ENCODE peak calls at places on chromosomes 12 and 14, in seven cellular contexts. Z is fibroblast of pulmonary artery, Y is endothelial cell of umbilical vein, A is endothelial cell, S is astrocyte of the spinal cord, L is fibroblast of lung, Q is lower lobe of right lung. T is an unnamed sample.

GRCh38 chr12:93597608-93598007 is 25.1 kb downstream of the SOCS2 start:
- DNase-seq in L (no peak), Q (no peak), S (no peak), Y (no peak), A (no peak), Z (no peak), T (no peak)

GRCh38 chr14:55316528-55316927 is 45.3 kb downstream of the FBXO34 start:
- DNase-seq in Z (no peak), L (no peak), Q (no peak), A (no peak), S (no peak), Y (no peak), T (no peak)

GRCh38 chr12:107264667-107265066 is 171.3 kb upstream of the CRY1 start:
- DNase-seq in Q (no peak), Z (no peak), Y (no peak), A (no peak), S (no peak), L (no peak), T (no peak)

GRCh38 chr14:89619616-89620273 is 202.7 kb upstream of the FOXN3 start:
- DNase-seq in Q (no peak), S (no peak), Z (no peak), A (no peak), L (no peak), Y (no peak), T (no peak)

GRCh38 chr14:33842299-33842698 is 108.6 kb downstream of the EGLN3 start:
- DNase-seq in A (no peak), S (no peak), Q (no peak), Z (no peak), L (no peak), Y (no peak), T (no peak)

GRCh38 chr12:30457621-30458289 is 237.9 kb downstream of the IPO8 start:
- DNase-seq in Y (peak), S (peak), L (peak), Z (peak), A (no peak), Q (no peak), T (no peak)

GRCh38 chr14:93114068-93114710 is 1.5 kb downstream of the ITPK1 start:
- DNase-seq in Y (peak), Z (no peak), Q (no peak), L (no peak), S (no peak), A (no peak), T (no peak)

GRCh38 chr12:57173089-57173488 is 25.7 kb upstream of the LRP1-AS start:
- DNase-seq in Y (peak), S (no peak), Q (no peak), Z (peak), A (peak), L (no peak), T (no peak)

GRCh38 chr12:90211017-90211416 is 502.4 kb upstream of the ATP2B1 start:
- DNase-seq in Y (peak), A (no peak), Q (no peak), S (peak), L (no peak), Z (peak), T (no peak)

DNA sequence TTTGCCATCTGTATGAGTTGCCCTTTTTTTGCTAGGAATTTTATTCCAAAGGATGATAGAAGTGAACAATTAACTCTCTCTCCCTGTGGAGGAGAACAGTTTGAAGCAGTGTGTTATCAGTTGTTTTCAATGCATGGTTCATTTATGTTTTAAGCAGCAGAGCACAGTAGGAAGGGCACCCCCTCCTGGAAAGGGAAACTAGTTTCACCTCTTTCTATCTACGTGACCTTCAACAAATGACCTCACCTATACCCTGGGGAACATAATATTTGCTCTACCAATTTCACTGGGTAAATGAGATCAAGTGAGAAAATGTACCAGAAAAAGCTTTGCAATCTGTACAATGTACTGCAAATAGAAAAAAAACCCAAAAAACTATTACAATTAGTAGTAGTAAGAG is 5.4 kb upstream of the DCP1B start:
- DNase-seq in Q (no peak), S (no peak), L (peak), Y (no peak), A (no peak), Z (no peak), T (no peak)
- TF ChIP-seq CTCF in Q (no peak), S (peak), L (peak), Y (no peak), A (no peak), Z (no peak), T (no peak)

GRCh38 chr12:111401167-111401605 is 4.5 kb upstream of the SH2B3 start:
- DNase-seq in L (no peak), S (no peak), Y (no peak), Q (no peak), A (no peak), Z (no peak), T (no peak)

GRCh38 chr12:111396726-111397445 is 8.8 kb upstream of the SH2B3 start:
- DNase-seq in L (peak), Q (peak), Y (peak), A (peak), S (peak), Z (peak), T (peak)

GRCh38 chr12:111395557-111396187 is 10.1 kb upstream of the SH2B3 start:
- DNase-seq in L (no peak), Y (no peak), A (no peak), Z (no peak), Q (no peak), S (no peak), T (no peak)

GRCh38 chr12:111394480-111394879 is 11.2 kb upstream of the SH2B3 start:
- DNase-seq in S (no peak), Q (no peak), L (no peak), Z (no peak), A (no peak), Y (no peak), T (no peak)

GRCh38 chr12:111398530-111398929 is 7.2 kb upstream of the SH2B3 start:
- DNase-seq in Z (no peak), Q (no peak), A (no peak), Y (peak), S (no peak), L (no peak), T (no peak)
- TF ChIP-seq CTCF in Z (no peak), Q (no peak), A (no peak), Y (no peak), S (no peak), L (no peak), T (no peak)

DNA sequence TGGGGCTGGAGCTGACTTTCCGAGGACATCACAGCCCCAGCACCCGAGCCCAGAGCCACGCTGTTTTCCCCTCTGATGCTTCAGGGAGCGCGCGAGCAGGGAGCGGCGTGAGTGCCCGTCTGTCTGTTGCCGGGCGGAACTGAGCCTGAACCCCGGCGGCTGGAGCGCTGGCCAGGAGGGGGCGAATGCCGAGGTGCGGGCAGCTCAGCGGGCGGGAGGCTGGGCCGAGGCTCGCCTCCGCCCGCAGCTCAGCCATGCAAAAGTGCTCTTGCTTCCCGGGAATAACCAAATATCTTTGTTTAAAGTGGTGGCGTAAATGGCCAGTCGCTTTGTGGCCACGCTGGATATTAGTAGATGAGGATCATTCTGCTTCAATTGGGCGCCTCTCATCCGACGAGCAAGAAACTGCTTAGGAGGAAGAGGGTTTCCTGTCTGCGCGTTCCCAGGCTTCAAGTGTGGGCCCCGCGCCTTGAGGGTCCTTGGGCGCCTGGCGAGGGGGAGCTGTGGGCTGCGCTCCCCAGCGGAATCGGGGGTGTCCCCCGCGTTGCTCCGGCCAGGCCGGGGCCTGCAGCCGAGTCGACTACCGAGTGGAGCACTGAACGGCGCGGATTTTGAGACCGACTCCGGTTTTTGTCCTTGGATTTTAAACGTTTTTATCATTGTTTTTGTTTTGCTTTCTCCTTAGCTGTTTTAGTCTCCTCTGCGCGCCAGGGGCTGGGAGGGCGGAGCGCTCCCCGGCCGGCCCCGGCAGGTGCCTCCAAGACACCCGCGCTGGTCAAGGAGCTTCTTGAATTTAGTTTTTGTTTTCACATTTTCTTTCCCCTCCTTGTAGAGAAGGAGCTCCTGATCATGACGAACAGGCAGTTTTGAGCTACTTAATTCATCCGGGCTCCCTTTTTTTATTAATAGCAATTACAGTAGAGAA is 831 bp upstream of the NKX2-1 start:
- DNase-seq in Q (peak), L (peak), Z (peak), Y (peak), S (peak), A (peak), T (no peak)
- TF ChIP-seq CTCF in Q (no peak), L (peak), Z (peak), Y (peak), S (peak), A (no peak), T (peak)

DNA sequence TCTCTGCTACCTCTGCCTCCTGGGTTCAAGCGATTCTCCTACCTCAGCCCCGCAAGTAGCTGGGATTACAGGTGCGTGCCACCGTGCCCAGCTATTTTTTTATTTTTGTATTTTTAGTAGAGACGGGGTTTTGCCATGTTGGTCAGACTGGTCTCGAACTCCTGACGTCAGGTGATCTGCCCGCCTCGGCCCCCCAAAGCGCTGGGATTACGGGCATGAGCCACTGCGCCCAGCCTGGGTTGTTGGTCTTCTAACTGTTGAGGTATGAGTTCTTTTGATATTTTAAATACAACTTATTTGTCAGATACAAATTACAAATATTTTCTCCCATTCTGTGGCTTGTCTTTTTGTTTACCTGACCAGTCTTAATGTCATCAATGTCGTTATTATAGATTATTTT is 95.9 kb downstream of the PCNX1 start:
- DNase-seq in A (no peak), S (no peak), Q (no peak), L (no peak), Z (no peak), Y (no peak), T (no peak)
- TF ChIP-seq CTCF in A (no peak), S (no peak), Q (no peak), L (no peak), Z (no peak), Y (no peak), T (no peak)

GRCh38 chr12:15859136-15859535 is 23.1 kb upstream of the STRAP start:
- DNase-seq in Z (peak), Y (no peak), Q (no peak), S (no peak), L (peak), A (no peak), T (no peak)

GRCh38 chr12:15855646-15856045 is 26.5 kb upstream of the STRAP start:
- DNase-seq in Z (peak), A (no peak), Y (no peak), L (peak), Q (no peak), S (peak), T (no peak)

GRCh38 chr12:15861404-15861803 is 20.8 kb upstream of the STRAP start:
- DNase-seq in S (no peak), L (no peak), Z (peak), Q (no peak), Y (no peak), A (no peak), T (no peak)

GRCh38 chr12:15856097-15856982 is 25.8 kb upstream of the STRAP start:
- DNase-seq in S (peak), Z (peak), Q (no peak), A (peak), Y (peak), L (peak), T (no peak)

GRCh38 chr12:15858348-15858747 is 23.8 kb upstream of the STRAP start:
- DNase-seq in L (no peak), S (no peak), A (peak), Y (no peak), Q (no peak), Z (no peak), T (no peak)
- TF ChIP-seq CTCF in L (peak), S (peak), A (no peak), Y (no peak), Q (no peak), Z (peak), T (peak)

DNA sequence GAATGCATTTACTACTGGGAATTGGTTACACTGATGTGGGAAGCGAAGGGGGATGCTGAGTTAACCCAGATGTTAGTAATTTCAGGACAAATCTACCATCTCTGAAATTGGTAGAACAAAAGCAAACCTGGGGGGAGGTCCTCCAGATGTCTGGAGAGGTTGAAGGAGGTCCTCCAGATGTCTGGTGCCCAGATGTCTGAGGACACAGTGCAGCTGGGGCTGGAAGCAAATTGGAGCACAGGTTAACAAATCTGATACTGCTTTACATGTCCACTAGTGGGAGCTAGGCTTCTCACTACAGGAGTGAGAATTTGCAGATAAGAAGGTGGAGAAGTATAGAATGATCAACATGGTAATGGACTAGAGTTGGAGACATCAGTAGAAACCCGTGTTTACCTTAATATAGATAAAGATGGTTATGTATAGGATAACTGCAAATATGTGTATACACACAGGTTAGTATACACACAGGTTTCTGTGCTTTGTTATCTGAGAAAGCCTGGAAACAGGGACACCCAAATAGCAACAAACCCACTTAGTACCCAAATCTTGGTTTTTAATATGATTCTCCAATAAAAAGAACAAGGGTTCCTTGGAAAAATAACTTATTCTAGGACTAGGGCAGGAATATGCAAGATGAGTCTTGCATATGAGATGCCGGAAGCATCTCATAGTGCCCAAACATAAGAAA is 162.5 kb downstream of the C12orf50 start:
- DNase-seq in A (peak), Q (no peak), L (peak), S (no peak), Y (peak), Z (peak), T (no peak)
- TF ChIP-seq CTCF in A (no peak), Q (peak), L (peak), S (peak), Y (peak), Z (peak), T (peak)

DNA sequence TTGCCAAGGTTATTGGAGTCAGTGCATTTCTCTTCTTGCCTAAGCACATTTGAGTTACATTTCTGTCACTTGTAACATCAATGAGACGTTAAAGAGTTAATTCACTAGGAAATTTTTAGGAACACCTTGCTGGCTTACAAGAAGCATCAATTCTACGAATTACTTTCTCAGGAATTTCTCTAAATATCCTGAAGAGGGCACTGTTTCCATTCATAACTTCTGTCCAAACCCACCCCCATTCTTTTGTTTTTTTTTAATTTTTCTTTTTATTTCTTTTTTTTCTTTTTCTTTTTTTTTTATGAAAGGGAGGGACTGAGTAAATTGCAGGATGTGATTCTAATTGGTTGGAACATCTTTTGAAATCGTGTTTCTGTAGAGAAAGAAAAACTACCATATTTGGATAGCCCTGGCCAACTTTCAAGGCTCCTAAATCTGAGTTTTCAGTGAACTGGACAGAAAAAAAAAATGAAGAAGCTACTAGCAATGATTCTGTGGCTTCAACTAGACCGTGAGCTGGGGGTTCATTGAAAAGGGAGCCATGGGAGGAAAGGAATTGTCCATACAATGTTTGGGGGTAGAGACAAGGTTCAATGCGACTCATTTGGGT is 285.3 kb downstream of the DAD1 start:
- DNase-seq in Y (peak), L (peak), A (no peak), Z (peak), Q (no peak), S (peak), T (no peak)
- TF ChIP-seq CTCF in Y (peak), L (peak), A (peak), Z (peak), Q (peak), S (peak), T (peak)

GRCh38 chr14:64465208-64465821 is at the start of gene AKAP5:
- DNase-seq in L (peak), Q (peak), Y (peak), Z (no peak), S (peak), A (peak), T (peak)
- TF ChIP-seq CTCF in L (no peak), Q (no peak), Y (no peak), Z (no peak), S (no peak), A (peak), T (peak)

GRCh38 chr14:75672588-75673192 is 11.6 kb downstream of the TTLL5 start:
- DNase-seq in L (no peak), A (no peak), Q (no peak), S (no peak), Y (no peak), Z (no peak), T (no peak)

GRCh38 chr14:75673345-75673744 is 12.3 kb downstream of the TTLL5 start:
- DNase-seq in S (no peak), Z (no peak), A (no peak), Y (no peak), Q (no peak), L (no peak), T (no peak)

GRCh38 chr14:75675265-75675960 is 14.4 kb downstream of the TTLL5 start:
- DNase-seq in L (no peak), S (no peak), Z (no peak), Q (no peak), Y (no peak), A (no peak), T (no peak)
- TF ChIP-seq CTCF in L (peak), S (peak), Z (peak), Q (no peak), Y (no peak), A (no peak), T (no peak)

DNA sequence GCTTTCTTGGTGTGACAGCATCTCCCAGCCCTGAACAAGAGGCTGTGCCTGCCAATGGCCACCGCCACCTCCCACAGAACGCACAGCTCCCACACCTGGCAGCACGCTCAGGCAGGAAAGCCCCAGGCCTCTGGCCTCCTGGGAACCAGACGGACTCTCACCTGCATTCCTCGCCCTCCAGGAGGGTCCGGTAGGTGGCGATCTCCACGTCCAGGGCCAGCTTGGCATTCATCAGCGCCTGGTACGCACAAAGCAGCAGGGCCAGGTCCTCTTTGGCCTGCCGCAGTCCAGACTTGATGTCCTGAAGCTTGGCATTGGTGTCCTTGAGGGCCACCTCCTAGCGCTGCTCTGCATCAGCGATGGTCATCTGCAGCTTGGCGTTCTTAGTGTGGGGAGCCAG is 12.1 kb upstream of the KRT77 start:
- DNase-seq in Q (peak), S (no peak), L (no peak), Y (no peak), Z (no peak), A (peak), T (no peak)
- TF ChIP-seq CTCF in Q (peak), S (no peak), L (no peak), Y (peak), Z (no peak), A (no peak), T (peak)

T was measured in D721Med.